ENCODE peak calls at places on chromosomes 12 and 14, in four cellular contexts. One of them, this sample, is unnamed.
A peak's percentile ranks its signal among the peaks of the same experiment; 100 is the strongest.

GRCh38 chr12:6386038-6386437 is 2.1 kb downstream of the LTBR start:
- DNase-seq in choroid plexus epithelial cell: no peak
- DNase-seq in colonic mucosa: no peak
- DNase-seq in GM12865: no peak
- DNase-seq in this sample: no peak

GRCh38 chr12:79884401-79885006 is 50.4 kb downstream of the PPP1R12A start:
- DNase-seq in choroid plexus epithelial cell: no peak
- DNase-seq in colonic mucosa: no peak
- DNase-seq in GM12865: no peak
- DNase-seq in this sample: peak; percentile 35

GRCh38 chr12:6688543-6688999 is 604 bp downstream of the ZNF384 start:
- DNase-seq in choroid plexus epithelial cell: no peak
- DNase-seq in colonic mucosa: peak; percentile 84
- DNase-seq in GM12865: peak; percentile 65
- DNase-seq in this sample: no peak

GRCh38 chr12:72729451-72730010 is 457.4 kb downstream of the TRHDE start:
- DNase-seq in choroid plexus epithelial cell: no peak
- DNase-seq in colonic mucosa: no peak
- DNase-seq in GM12865: no peak
- DNase-seq in this sample: no peak

GRCh38 chr12:219891-220352 is 6.0 kb upstream of the SLC6A12 start:
- DNase-seq in choroid plexus epithelial cell: peak; percentile 68
- DNase-seq in colonic mucosa: peak; percentile 79
- DNase-seq in GM12865: peak; percentile 81
- DNase-seq in this sample: no peak

GRCh38 chr12:112537710-112538396 is 119.1 kb downstream of the PTPN11 start:
- DNase-seq in choroid plexus epithelial cell: peak; percentile 12
- DNase-seq in colonic mucosa: no peak
- DNase-seq in GM12865: no peak
- DNase-seq in this sample: no peak

GRCh38 chr14:77482422-77482821 is 16.2 kb downstream of the ISM2 start:
- DNase-seq in choroid plexus epithelial cell: no peak
- DNase-seq in colonic mucosa: no peak
- DNase-seq in GM12865: no peak
- DNase-seq in this sample: no peak

GRCh38 chr12:9380650-9381049 is 172.5 kb upstream of the PZP start:
- DNase-seq in choroid plexus epithelial cell: no peak
- DNase-seq in colonic mucosa: no peak
- DNase-seq in GM12865: no peak
- DNase-seq in this sample: no peak

GRCh38 chr14:78530078-78530477 is 359.9 kb downstream of the NRXN3 start:
- DNase-seq in choroid plexus epithelial cell: peak; percentile 13
- DNase-seq in colonic mucosa: no peak
- DNase-seq in GM12865: peak; percentile 48
- DNase-seq in this sample: peak; percentile 6

GRCh38 chr14:36553650-36554260 is 28.7 kb downstream of the NKX2-8 start:
- DNase-seq in choroid plexus epithelial cell: peak; percentile 80
- DNase-seq in colonic mucosa: no peak
- DNase-seq in GM12865: peak; percentile 52
- DNase-seq in this sample: peak; percentile 28

GRCh38 chr12:50070314-50071060 is 13.1 kb downstream of the ASIC1 start:
- DNase-seq in choroid plexus epithelial cell: peak; percentile 91
- DNase-seq in colonic mucosa: peak; percentile 89
- DNase-seq in GM12865: peak; percentile 81
- DNase-seq in this sample: peak; percentile 51

GRCh38 chr14:23113346-23114119 is 5.5 kb downstream of the CEBPE start:
- DNase-seq in choroid plexus epithelial cell: peak; percentile 93
- DNase-seq in colonic mucosa: no peak
- DNase-seq in GM12865: no peak
- DNase-seq in this sample: no peak

GRCh38 chr12:7806863-7807487 is 17.8 kb downstream of the NANOG start:
- DNase-seq in choroid plexus epithelial cell: peak; percentile 82
- DNase-seq in colonic mucosa: peak; percentile 69
- DNase-seq in GM12865: peak; percentile 67
- DNase-seq in this sample: peak; percentile 37

GRCh38 chr14:66078031-66078430 is 408.1 kb upstream of the CCDC196 start:
- DNase-seq in choroid plexus epithelial cell: peak; percentile 4
- DNase-seq in colonic mucosa: no peak
- DNase-seq in GM12865: no peak
- DNase-seq in this sample: peak; percentile 18

GRCh38 chr14:24695265-24696241 is 61.6 kb upstream of the GZMB start:
- DNase-seq in choroid plexus epithelial cell: no peak
- DNase-seq in colonic mucosa: no peak
- DNase-seq in GM12865: peak; percentile 73
- DNase-seq in this sample: no peak

GRCh38 chr14:81766597-81766996 is 232.9 kb upstream of the SEL1L start:
- DNase-seq in choroid plexus epithelial cell: no peak
- DNase-seq in colonic mucosa: no peak
- DNase-seq in GM12865: no peak
- DNase-seq in this sample: no peak

GRCh38 chr14:81435578-81436295 is 35.6 kb upstream of the STON2 start:
- DNase-seq in choroid plexus epithelial cell: peak; percentile 18
- DNase-seq in colonic mucosa: peak; percentile 39
- DNase-seq in GM12865: no peak
- DNase-seq in this sample: no peak

GRCh38 chr12:81627336-81628189 is 131.6 kb downstream of the PPFIA2 start:
- DNase-seq in choroid plexus epithelial cell: peak; percentile 79
- DNase-seq in colonic mucosa: no peak
- DNase-seq in GM12865: peak; percentile 19
- DNase-seq in this sample: peak; percentile 77

GRCh38 chr12:59444932-59445331 is 150.9 kb upstream of the SLC16A7 start:
- DNase-seq in choroid plexus epithelial cell: peak; percentile 53
- DNase-seq in colonic mucosa: no peak
- DNase-seq in GM12865: peak; percentile 5
- DNase-seq in this sample: no peak

DNA sequence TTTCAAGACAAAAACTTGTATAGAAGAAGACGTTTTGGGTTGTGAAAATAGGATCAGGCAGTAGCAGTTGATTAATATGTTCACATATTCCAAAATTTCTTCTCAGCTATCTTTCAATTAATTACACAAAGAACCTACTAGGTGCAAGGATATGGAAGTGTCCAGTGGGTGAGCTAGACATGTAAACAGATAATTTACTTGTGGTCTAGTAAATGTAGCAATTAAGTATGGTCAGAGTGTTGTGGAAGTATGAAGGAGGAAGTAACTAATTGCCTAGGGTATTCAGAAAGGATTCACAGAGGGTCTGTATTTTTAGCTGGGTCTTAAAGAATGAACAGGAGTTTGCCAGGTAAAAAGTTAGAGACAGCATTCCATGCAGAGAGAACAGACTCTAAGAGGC is 5.9 kb downstream of the GOLGA5 start:
- DNase-seq in choroid plexus epithelial cell: no peak
- DNase-seq in colonic mucosa: no peak
- DNase-seq in GM12865: no peak
- DNase-seq in this sample: no peak
- H3K4me3 ChIP-seq in choroid plexus epithelial cell: no peak overlapping the region
- H3K4me3 ChIP-seq in colonic mucosa: no peak overlapping the region
- H3K4me3 ChIP-seq in GM12865: no peak overlapping the region
- H3K4me3 ChIP-seq in this sample: no peak overlapping the region

GRCh38 chr14:38208825-38209562 is 1.3 kb downstream of the SSTR1 start:
- DNase-seq in choroid plexus epithelial cell: peak; percentile 53
- DNase-seq in colonic mucosa: peak; percentile 83
- DNase-seq in GM12865: no peak
- DNase-seq in this sample: no peak
- TF ChIP-seq CTCF in choroid plexus epithelial cell: peak; percentile 28
- TF ChIP-seq CTCF in colonic mucosa: no peak
- TF ChIP-seq CTCF in GM12865: no peak
- TF ChIP-seq CTCF in this sample: no peak

DNA sequence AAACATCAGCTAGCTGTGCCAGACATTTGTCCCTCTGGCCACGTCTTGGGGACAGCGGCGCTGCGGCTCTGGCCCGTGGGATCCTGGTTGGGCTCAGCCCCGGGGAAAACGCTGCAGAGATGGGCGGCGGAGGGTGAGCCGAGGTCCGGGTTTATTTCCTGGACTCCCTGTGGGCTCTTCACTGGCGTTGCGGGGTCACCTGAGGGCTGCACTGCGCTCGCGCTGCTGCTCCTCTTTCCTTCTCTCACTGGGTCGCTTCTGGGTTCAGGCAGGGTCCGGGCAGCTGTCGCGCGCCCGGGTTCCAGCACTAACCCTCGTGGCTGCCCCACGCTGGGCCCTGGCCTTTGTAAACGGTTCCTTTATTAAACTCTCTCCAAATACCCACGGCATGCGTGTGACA is 35.6 kb downstream of the NFKBIA start:
- DNase-seq in choroid plexus epithelial cell: no peak
- DNase-seq in colonic mucosa: no peak
- DNase-seq in GM12865: no peak
- DNase-seq in this sample: no peak
- H3K4me3 ChIP-seq in choroid plexus epithelial cell: peak overlapping the region; percentile 24
- H3K4me3 ChIP-seq in colonic mucosa: no peak overlapping the region
- H3K4me3 ChIP-seq in GM12865: no peak overlapping the region
- H3K4me3 ChIP-seq in this sample: no peak overlapping the region

DNA sequence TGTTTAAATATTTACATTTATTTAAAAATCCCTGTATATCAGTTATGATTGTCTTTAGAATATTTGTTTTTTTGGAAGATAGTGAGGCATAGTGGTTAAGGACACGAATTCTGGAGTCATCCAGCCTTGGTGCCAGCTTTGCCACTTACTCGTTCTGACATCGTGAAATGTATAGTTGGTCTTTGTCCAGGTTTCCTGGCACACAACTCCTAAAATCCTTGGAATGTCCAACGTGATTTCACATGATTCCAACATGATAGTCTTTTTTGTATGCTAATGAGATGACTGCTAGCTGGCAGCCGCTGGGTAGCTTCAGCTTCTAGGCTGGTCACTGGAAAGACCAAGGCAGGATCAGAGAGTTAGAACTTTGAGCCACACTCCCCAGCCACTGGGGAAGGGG is 64.8 kb downstream of the PRICKLE1 start:
- DNase-seq in choroid plexus epithelial cell: no peak
- DNase-seq in colonic mucosa: no peak
- DNase-seq in GM12865: no peak
- DNase-seq in this sample: no peak
- TF ChIP-seq CTCF in choroid plexus epithelial cell: no peak
- TF ChIP-seq CTCF in colonic mucosa: no peak
- TF ChIP-seq CTCF in GM12865: no peak
- TF ChIP-seq CTCF in this sample: no peak

DNA sequence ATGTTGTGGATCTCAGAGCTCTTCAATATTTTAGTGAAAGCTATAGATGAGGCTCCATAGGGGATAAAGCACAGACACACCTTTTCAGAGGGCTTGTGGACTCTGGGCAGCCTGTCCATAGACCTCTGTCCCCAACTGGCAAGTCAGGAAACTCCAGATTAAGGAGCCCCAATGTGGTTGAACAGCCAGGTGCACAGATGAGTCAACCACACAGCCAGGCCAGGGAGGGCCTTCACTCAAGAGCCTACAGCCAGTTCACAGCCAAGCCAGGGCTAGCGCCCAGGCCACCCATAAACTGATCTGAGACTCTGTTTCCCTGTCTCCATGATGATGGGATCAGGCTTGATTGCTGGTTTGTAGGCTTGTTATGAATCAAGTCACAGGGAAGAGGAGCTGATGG is 1.0 kb upstream of the BDKRB2 start:
- DNase-seq in choroid plexus epithelial cell: no peak
- DNase-seq in colonic mucosa: no peak
- DNase-seq in GM12865: no peak
- DNase-seq in this sample: no peak
- H3K4me3 ChIP-seq in choroid plexus epithelial cell: no peak overlapping the region
- H3K4me3 ChIP-seq in colonic mucosa: peak overlapping the region; percentile 57
- H3K4me3 ChIP-seq in GM12865: no peak overlapping the region
- H3K4me3 ChIP-seq in this sample: no peak overlapping the region

DNA sequence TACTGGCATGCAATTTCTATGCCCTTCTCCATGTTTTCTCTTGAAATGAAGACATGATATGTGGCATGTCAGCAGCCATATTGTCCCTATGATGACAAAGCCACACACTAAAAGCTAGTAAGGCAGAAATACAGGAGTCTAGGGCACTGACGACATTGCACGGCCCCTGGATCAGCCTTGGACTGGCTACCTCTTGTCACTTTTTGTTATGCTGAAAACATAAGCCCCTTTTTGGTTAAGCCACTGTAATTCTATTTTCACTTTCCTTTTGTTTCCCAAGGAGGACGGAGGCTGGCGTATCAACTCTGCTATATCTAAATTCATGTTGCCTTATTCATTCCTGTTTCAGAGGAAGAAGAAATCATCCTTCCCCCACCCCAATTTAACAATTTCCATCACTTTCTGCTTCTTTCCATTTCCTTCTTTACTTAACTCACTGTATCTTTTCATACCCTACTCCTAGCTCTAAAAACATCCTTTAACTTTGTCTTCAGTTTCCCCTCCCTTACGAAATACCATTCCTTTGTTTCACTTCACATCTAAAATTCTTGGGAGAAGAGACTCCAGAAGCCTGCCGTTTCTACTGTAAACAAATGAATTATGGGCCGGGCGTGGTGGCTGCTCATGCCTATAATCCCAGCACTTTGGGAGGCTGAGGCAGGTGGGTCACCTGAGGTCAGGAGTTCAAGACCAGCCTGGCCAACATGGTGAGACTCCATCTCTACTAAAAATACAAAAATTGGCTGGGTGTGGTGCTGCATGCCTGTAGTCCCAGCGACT is 364.1 kb downstream of the PCNX1 start:
- DNase-seq in choroid plexus epithelial cell: no peak
- DNase-seq in colonic mucosa: no peak
- DNase-seq in GM12865: no peak
- DNase-seq in this sample: no peak
- TF ChIP-seq CTCF in choroid plexus epithelial cell: no peak
- TF ChIP-seq CTCF in colonic mucosa: no peak
- TF ChIP-seq CTCF in GM12865: no peak
- TF ChIP-seq CTCF in this sample: no peak

GRCh38 chr12:78611504-78611903 is 253.1 kb upstream of the SYT1 start:
- DNase-seq in choroid plexus epithelial cell: no peak
- DNase-seq in colonic mucosa: no peak
- DNase-seq in GM12865: no peak
- DNase-seq in this sample: no peak
- H3K4me3 ChIP-seq in choroid plexus epithelial cell: no peak overlapping the region
- H3K4me3 ChIP-seq in colonic mucosa: no peak overlapping the region
- H3K4me3 ChIP-seq in GM12865: no peak overlapping the region
- H3K4me3 ChIP-seq in this sample: no peak overlapping the region